ENCODE peak calls at places on chromosomes 2 and 18, in five cellular contexts. U, Q, C, Y and D are unnamed samples.

GRCh38 chr2:63692002-63692606 is 103.3 kb downstream of the MDH1 start:
- DNase-seq in U (peak), C (peak), Q (peak), Y (no peak), D (no peak)

GRCh38 chr18:61842146-61842545 is 50.7 kb downstream of the RNF152 start:
- DNase-seq in Y (no peak), U (no peak), Q (no peak), C (no peak), D (no peak)

GRCh38 chr2:195364015-195364965 is 292.7 kb upstream of the SLC39A10 start:
- DNase-seq in Q (peak), C (peak), U (peak), Y (no peak), D (no peak)

GRCh38 chr18:14117611-14118010 is 14.6 kb downstream of the ZNF519 start:
- DNase-seq in C (peak), Q (no peak), U (no peak), Y (no peak), D (no peak)

GRCh38 chr2:32166115-32166549 is 468 bp downstream of the SLC30A6 start:
- DNase-seq in Q (no peak), Y (no peak), C (no peak), U (no peak), D (no peak)

GRCh38 chr2:10269711-10270610 is 32.7 kb upstream of the HPCAL1 start:
- DNase-seq in Y (no peak), Q (no peak), C (no peak), U (no peak), D (no peak)

GRCh38 chr2:3277050-3277747 is 100.4 kb downstream of the EIPR1 start:
- DNase-seq in Y (no peak), Q (no peak), U (no peak), C (no peak), D (no peak)

GRCh38 chr18:3623769-3624545 is 174.0 kb downstream of the TGIF1 start:
- DNase-seq in C (peak), Q (peak), Y (peak), U (peak), D (peak)

GRCh38 chr18:2651981-2652380 is 3.5 kb upstream of the SMCHD1 start:
- DNase-seq in C (no peak), Y (no peak), Q (no peak), U (no peak), D (no peak)

GRCh38 chr2:43407826-43408783 is 181.7 kb upstream of the ZFP36L2 start:
- DNase-seq in U (peak), Q (no peak), Y (no peak), C (no peak), D (no peak)

GRCh38 chr18:26407721-26408601 is 140.4 kb downstream of the KCTD1 start:
- DNase-seq in C (no peak), Y (no peak), U (peak), Q (no peak), D (no peak)

GRCh38 chr2:73907840-73908452 is 15.1 kb downstream of the ACTG2 start:
- DNase-seq in U (peak), C (peak), Y (no peak), Q (peak), D (no peak)

GRCh38 chr2:240983996-240984498 is 14.4 kb upstream of the SNED1 start:
- DNase-seq in Y (no peak), U (peak), Q (no peak), C (no peak), D (no peak)

GRCh38 chr2:25378731-25379490 is 37.2 kb upstream of the DNMT3A start:
- DNase-seq in C (no peak), U (no peak), Q (no peak), Y (no peak), D (no peak)

GRCh38 chr2:88668862-88669261 is 22.6 kb upstream of the RPIA start:
- DNase-seq in C (no peak), Y (no peak), U (no peak), Q (no peak), D (no peak)

GRCh38 chr18:3604626-3605408 is 154.8 kb downstream of the TGIF1 start:
- DNase-seq in Q (peak), C (peak), U (peak), Y (no peak), D (peak)

GRCh38 chr2:1701556-1702185 is 42.6 kb downstream of the PXDN start:
- DNase-seq in Y (no peak), Q (no peak), C (peak), U (no peak), D (no peak)

GRCh38 chr2:164061129-164061746 is 325.4 kb upstream of the FIGN start:
- DNase-seq in C (peak), U (peak), Y (no peak), Q (peak), D (no peak)

GRCh38 chr2:130762910-130763385 is 7.6 kb downstream of the AMER3 start:
- DNase-seq in Q (no peak), Y (no peak), C (no peak), U (no peak), D (no peak)

GRCh38 chr2:30655660-30656059 is 151.6 kb downstream of the CAPN13 start:
- DNase-seq in U (peak), Y (no peak), Q (peak), C (peak), D (peak)

GRCh38 chr2:30653847-30654246 is 153.4 kb downstream of the CAPN13 start:
- DNase-seq in C (peak), Y (peak), Q (peak), U (peak), D (no peak)

GRCh38 chr2:30654404-30654803 is 152.8 kb downstream of the CAPN13 start:
- DNase-seq in Q (no peak), C (no peak), U (no peak), Y (no peak), D (no peak)

GRCh38 chr2:30655211-30655610 is 152.0 kb downstream of the CAPN13 start:
- DNase-seq in U (peak), C (peak), Y (no peak), Q (no peak), D (no peak)

GRCh38 chr2:30656079-30656478 is 151.2 kb downstream of the CAPN13 start:
- DNase-seq in Q (no peak), C (peak), U (peak), Y (no peak), D (no peak)
- H3K4me3 ChIP-seq in Q (no peak), C (no peak), U (no peak), Y (no peak), D (no peak)

GRCh38 chr2:15860760-15861159 is 79.6 kb upstream of the MYCN start:
- DNase-seq in C (no peak), Q (no peak), U (no peak), Y (no peak), D (no peak)
- TF ChIP-seq CTCF in C (no peak), Q (no peak), U (no peak), Y (no peak), D (no peak)

DNA sequence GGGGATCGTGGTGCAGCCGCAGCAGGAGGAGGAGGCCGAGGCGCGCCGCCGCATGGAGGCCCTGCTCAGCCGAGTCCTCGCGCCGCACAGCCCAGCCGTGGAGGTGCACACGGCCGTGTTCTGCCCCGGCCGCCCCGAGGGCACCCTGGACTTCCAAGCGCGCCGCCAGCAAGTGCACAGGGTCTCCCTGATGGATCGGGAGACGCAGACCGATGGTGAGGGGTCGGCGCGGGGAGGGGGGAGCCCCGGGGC is 5.1 kb upstream of the SPATA3 start:
- DNase-seq in Y (no peak), C (no peak), Q (no peak), U (no peak), D (no peak)
- H3K4me3 ChIP-seq in Y (no peak), C (no peak), Q (no peak), U (no peak), D (no peak)

GRCh38 chr18:39806519-39806918 is 2148.5 kb upstream of the PIK3C3 start:
- DNase-seq in C (peak), U (peak), Y (no peak), Q (peak), D (no peak)
- TF ChIP-seq CTCF in C (peak), U (no peak), Y (no peak), Q (no peak), D (no peak)

GRCh38 chr2:6917071-6917760 is at the start of gene RNF144A:
- DNase-seq in U (peak), C (peak), Y (peak), Q (no peak), D (no peak)

GRCh38 chr2:6917761-6918421 is 679 bp downstream of the RNF144A start:
- DNase-seq in C (no peak), Y (no peak), Q (no peak), U (peak), D (no peak)

GRCh38 chr2:6916224-6916623 is 988 bp upstream of the RNF144A start:
- DNase-seq in Y (no peak), U (no peak), C (no peak), Q (no peak), D (no peak)

GRCh38 chr2:6915399-6915798 is 1.8 kb upstream of the RNF144A start:
- DNase-seq in Q (no peak), U (no peak), C (no peak), Y (no peak), D (no peak)

GRCh38 chr2:6916736-6917070 is 509 bp upstream of the RNF144A start:
- DNase-seq in Y (no peak), C (no peak), Q (no peak), U (no peak), D (no peak)
- H3K4me3 ChIP-seq in Y (peak), C (peak), Q (peak), U (peak), D (peak)

DNA sequence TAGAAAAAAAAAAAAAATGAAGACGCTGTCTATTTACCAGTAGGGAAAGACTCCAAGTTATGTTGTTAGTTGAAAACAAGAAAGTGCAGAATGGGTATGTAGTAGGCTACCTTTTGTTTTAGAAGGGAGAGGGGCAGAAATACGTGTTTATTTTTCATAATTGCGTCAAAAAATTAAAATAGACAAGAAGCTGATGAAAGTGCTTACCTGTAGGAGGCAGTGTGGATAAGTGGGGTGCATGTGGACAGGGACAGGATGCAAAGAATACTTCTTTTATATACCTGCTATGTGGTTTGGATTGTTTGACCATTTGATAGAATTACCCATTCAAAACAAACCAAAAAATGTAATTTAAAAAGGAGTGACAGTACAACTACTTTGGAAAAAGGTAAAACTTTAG is 3.0 kb upstream of the GCG start:
- DNase-seq in Y (no peak), C (no peak), Q (no peak), U (no peak), D (no peak)
- TF ChIP-seq CTCF in Y (no peak), C (peak), Q (no peak), U (no peak), D (no peak)

GRCh38 chr2:201974651-201975050 is 59.0 kb upstream of the FZD7 start:
- DNase-seq in U (no peak), C (no peak), Y (no peak), Q (no peak), D (no peak)

GRCh38 chr2:201973316-201973715 is 60.3 kb upstream of the FZD7 start:
- DNase-seq in C (no peak), U (no peak), Y (no peak), Q (no peak), D (no peak)

GRCh38 chr2:201970786-201971108 is 62.9 kb upstream of the FZD7 start:
- DNase-seq in C (no peak), U (no peak), Y (no peak), Q (no peak), D (no peak)

GRCh38 chr2:201971516-201972228 is 62.0 kb upstream of the FZD7 start:
- DNase-seq in Q (peak), Y (no peak), U (peak), C (no peak), D (no peak)

DNA sequence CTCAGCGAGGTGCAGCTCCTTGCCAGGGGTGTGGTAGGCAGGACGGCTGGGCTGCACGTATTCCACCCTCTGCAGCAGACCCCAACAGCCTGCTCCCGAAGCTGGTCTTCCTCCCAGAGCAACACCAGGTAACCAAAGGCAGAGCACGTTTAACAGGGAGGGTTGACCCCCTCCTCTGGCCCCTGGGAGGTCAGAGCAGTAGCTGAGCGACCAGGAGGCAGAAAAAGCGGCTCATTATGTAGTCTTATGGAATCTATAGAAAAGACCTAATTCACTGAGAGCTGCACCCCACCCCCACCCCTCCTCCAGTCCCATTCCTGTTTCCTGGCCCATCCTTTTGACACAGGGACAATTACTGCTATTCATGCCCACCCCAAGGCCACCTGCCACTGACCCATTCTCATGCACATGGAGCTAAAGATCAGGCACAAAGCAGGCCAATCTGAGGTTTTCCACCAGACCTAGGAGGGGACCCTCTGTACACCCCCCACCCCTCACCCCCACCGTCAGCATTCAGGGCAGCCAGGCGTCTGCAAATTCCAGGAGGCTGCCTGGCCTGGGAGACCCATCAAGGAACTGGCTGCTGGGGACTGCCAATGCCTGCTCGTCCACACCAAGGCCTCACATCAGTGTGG is 60.9 kb upstream of the FZD7 start:
- DNase-seq in U (no peak), Q (no peak), Y (no peak), C (no peak), D (no peak)
- H3K4me3 ChIP-seq in U (no peak), Q (no peak), Y (no peak), C (no peak), D (no peak)

DNA sequence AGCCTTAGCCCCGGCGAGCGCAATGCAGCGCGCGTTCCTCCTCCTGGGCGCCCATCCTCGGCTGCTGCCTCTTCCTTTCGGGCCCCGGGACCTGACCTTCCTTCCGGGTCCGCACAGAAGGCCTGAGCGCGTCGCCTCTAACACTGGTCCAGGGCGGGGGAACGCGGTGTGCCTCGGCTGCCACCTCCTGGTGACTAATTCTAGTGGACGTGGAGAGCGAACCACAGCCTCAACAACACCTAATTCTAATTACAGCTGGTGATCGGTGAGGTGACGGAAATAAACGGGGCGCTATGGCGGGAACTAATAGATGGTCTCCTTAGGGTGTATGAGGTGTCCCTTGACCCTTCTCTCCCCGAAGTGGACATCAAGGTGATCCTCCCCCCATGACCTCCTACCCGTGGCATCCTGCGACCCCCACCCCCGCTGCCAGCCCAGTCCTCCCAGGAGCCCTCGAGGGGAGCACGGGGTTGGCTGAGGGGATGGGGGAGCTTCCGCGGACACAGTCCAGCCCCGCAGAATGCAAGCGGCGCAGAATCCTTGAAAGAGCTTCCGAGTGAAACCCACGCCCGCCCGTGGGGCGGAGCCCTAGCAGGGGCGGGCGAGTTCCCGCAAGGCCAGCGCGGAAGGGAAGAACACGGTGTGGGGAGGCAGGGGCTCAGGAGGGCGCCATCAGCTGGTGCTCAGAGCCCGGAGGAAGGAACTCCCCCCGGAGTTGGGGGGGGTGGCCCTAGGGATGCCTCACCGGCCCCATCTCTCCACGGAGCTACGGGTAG is 12.8 kb upstream of the HMSD start:
- DNase-seq in U (peak), Y (peak), Q (peak), C (peak), D (no peak)
- TF ChIP-seq CTCF in U (peak), Y (peak), Q (peak), C (peak), D (peak)

GRCh38 chr18:57431512-57432080 is 3.6 kb upstream of the ONECUT2 start:
- DNase-seq in Q (no peak), U (no peak), C (no peak), Y (no peak), D (no peak)
- H3K4me3 ChIP-seq in Q (no peak), U (no peak), C (no peak), Y (no peak), D (no peak)

GRCh38 chr2:17918789-17919188 is 40.3 kb downstream of the KCNS3 start:
- DNase-seq in Q (peak), C (peak), U (no peak), Y (no peak), D (no peak)
- TF ChIP-seq CTCF in Q (peak), C (peak), U (no peak), Y (peak), D (peak)